ENCODE peak calls at places on chromosomes 4 and X, in five cellular contexts. Z is NCI-H345, M is Panc1, F is NCI-H460, U is fibroblast of the conjunctiva. N is an unnamed sample.
A peak's percentile ranks its signal among the peaks of the same experiment; 100 is the strongest.

GRCh38 chrX:18151157-18151556 is 69.5 kb downstream of the BEND2 start:
- DNase-seq in Z (no peak), M (no peak), F (no peak), U (no peak), N (no peak)

GRCh38 chr4:109406337-109406931 is 27.2 kb upstream of the SEC24B start:
- DNase-seq in Z (peak; percentile 45), M (peak; percentile 28), F (peak; percentile 47), U (peak; percentile 55), N (no peak)

GRCh38 chrX:66150188-66150587 is 13.9 kb upstream of the HEPH start:
- DNase-seq in Z (no peak), M (no peak), F (no peak), U (no peak), N (no peak)

GRCh38 chr4:13523105-13523477 is 21.2 kb downstream of the NKX3-2 start:
- DNase-seq in Z (no peak), M (no peak), F (no peak), U (no peak), N (no peak)

GRCh38 chrX:150316564-150316963 is 46.6 kb upstream of the MAMLD1 start:
- DNase-seq in Z (no peak), M (no peak), F (no peak), U (no peak), N (no peak)

GRCh38 chrX:30939928-30940327 is 50.9 kb upstream of the TAB3 start:
- DNase-seq in Z (no peak), M (no peak), F (no peak), U (no peak), N (no peak)

GRCh38 chr4:3193531-3194203 is 55.3 kb upstream of the MSANTD1 start:
- DNase-seq in Z (no peak), M (no peak), F (no peak), U (no peak), N (no peak)

GRCh38 chrX:267771-268261 is 13.4 kb upstream of the PLCXD1 start:
- DNase-seq in Z (no peak), M (no peak), F (no peak), U (no peak), N (no peak)

GRCh38 chr4:64594723-64595122 is 185.5 kb upstream of the TECRL start:
- DNase-seq in Z (no peak), M (no peak), F (no peak), U (no peak), N (no peak)

GRCh38 chr4:4919926-4920325 is 60.5 kb downstream of the MSX1 start:
- DNase-seq in Z (no peak), M (no peak), F (no peak), U (peak; percentile 9), N (no peak)

N was measured in NCI-H2029 treated with DMSO at 0.1 percent for 48 hours.